ENCODE peak calls at places on chromosomes 16 and 17, in ten cellular contexts. U is stomach; F is cardiac muscle cell; X is NCI-H774; T is stimulated activated CD4-positive, alpha-beta T cell treated with anti-CD3 and anti-CD28 coated beads, Interleukin-2, amount 100 ng/mL, for 24 hours; K is NCI-H2171 treated with DMSO at 0.1 percent for 48 hours; C is EL; B is neural progenitor cell; E is GDM1; W is occipital lobe. N is an unnamed sample.

GRCh38 chr17:29158096-29158495 is 22.1 kb downstream of the MYO18A start:
- DNase-seq in U (no peak), F (peak), X (no peak), T (no peak), K (no peak), C (peak), B (no peak), E (no peak), W (no peak), N (no peak)

GRCh38 chr16:15592324-15592723 is 50.6 kb downstream of the MARF1 start:
- DNase-seq in U (no peak), F (no peak), X (no peak), T (no peak), K (no peak), C (no peak), B (no peak), E (no peak), W (no peak), N (no peak)

GRCh38 chr16:50613281-50613991 is 65.2 kb downstream of the NKD1 start:
- DNase-seq in U (no peak), F (peak), X (no peak), T (no peak), K (peak), C (no peak), B (no peak), E (no peak), W (no peak), N (no peak)

GRCh38 chr17:75878174-75878998 is at the start of gene TRIM47:
- DNase-seq in U (peak), F (peak), X (peak), T (peak), K (peak), C (peak), B (peak), E (no peak), W (peak), N (no peak)

GRCh38 chr16:14242769-14243168 is 171.7 kb downstream of the MRTFB start:
- DNase-seq in U (no peak), F (no peak), X (no peak), T (no peak), K (no peak), C (no peak), B (no peak), E (no peak), W (no peak), N (no peak)

GRCh38 chr17:82397449-82398335 is 20.5 kb upstream of the HEXD start:
- DNase-seq in U (no peak), F (no peak), X (no peak), T (no peak), K (peak), C (no peak), B (no peak), E (no peak), W (no peak), N (no peak)

GRCh38 chr17:41697122-41697962 is 8.7 kb downstream of the EIF1 start:
- DNase-seq in U (peak), F (peak), X (no peak), T (no peak), K (no peak), C (peak), B (no peak), E (no peak), W (no peak), N (no peak)

GRCh38 chr16:14448874-14449273 is 181.2 kb downstream of the PARN start:
- DNase-seq in U (no peak), F (no peak), X (no peak), T (no peak), K (no peak), C (no peak), B (no peak), E (no peak), W (no peak), N (no peak)

GRCh38 chr16:84504420-84505248 is at the start of gene MEAK7:
- DNase-seq in U (peak), F (peak), X (no peak), T (peak), K (peak), C (peak), B (peak), E (peak), W (peak), N (peak)

GRCh38 chr16:19135896-19136438 is 22.2 kb downstream of the ITPRIPL2 start:
- DNase-seq in U (peak), F (no peak), X (peak), T (no peak), K (peak), C (peak), B (no peak), E (no peak), W (no peak), N (no peak)

GRCh38 chr17:8122391-8122922 is 1.4 kb downstream of the HES7 start:
- DNase-seq in U (no peak), F (no peak), X (no peak), T (peak), K (no peak), C (peak), B (peak), E (no peak), W (peak), N (no peak)

N was measured in activated effector memory CD4-positive, alpha-beta T cell treated with anti-CD3 and anti-CD28 coated beads, Interleukin-2, amount 50 U/mL, for 16 hours.